ENCODE peak calls at places on chromosomes 7 and 10, in five cellular contexts. T is stomach, K is sigmoid colon, X is heart left ventricle, F is tibial nerve. C is an unnamed sample. For H3K27me3, the result is how much of the 10 kb centered on the place peaks cover.

GRCh38 chr10:24383681-24384106 is 174.8 kb downstream of the KIAA1217 start:
- DNase-seq in K (peak), F (peak), X (peak), T (peak), C (peak)

GRCh38 chr10:93384006-93384405 is 98.1 kb downstream of the MYOF start:
- DNase-seq in K (no peak), T (no peak), F (no peak), X (no peak), C (no peak)

GRCh38 chr7:78850093-78850740 is 603.2 kb downstream of the MAGI2 start:
- DNase-seq in T (no peak), K (no peak), F (no peak), X (no peak), C (no peak)

GRCh38 chr10:69676301-69676700 is 46.3 kb downstream of the FAM241B start:
- DNase-seq in K (no peak), F (no peak), T (no peak), X (no peak), C (no peak)

GRCh38 chr7:143459359-143459758 is 16.1 kb downstream of the TAS2R60 start:
- DNase-seq in F (no peak), K (no peak), T (no peak), X (no peak), C (no peak)

GRCh38 chr7:11478873-11479272 is 353.1 kb downstream of the THSD7A start:
- DNase-seq in F (no peak), K (no peak), T (no peak), X (no peak), C (no peak)

GRCh38 chr7:121395494-121395960 is 581 bp downstream of the FAM3C start:
- DNase-seq in K (no peak), X (no peak), T (peak), F (no peak), C (peak)

GRCh38 chr10:28179490-28180099 is 123.3 kb downstream of the MPP7 start:
- DNase-seq in F (no peak), K (no peak), T (no peak), X (no peak), C (peak)

GRCh38 chr10:34081347-34081743 is 733.8 kb downstream of the PARD3 start:
- DNase-seq in X (no peak), K (no peak), T (no peak), F (no peak), C (no peak)

GRCh38 chr10:127563718-127564553 is 14.8 kb downstream of the NPS start:
- DNase-seq in K (no peak), X (no peak), F (no peak), T (no peak), C (peak)

GRCh38 chr10:29329420-29329819 is 40.5 kb downstream of the LYZL1 start:
- DNase-seq in T (no peak), F (no peak), K (no peak), X (no peak), C (no peak)

GRCh38 chr7:129828989-129829676 is 123.6 kb downstream of the UBE2H start:
- DNase-seq in F (no peak), K (no peak), X (no peak), T (no peak), C (no peak)

GRCh38 chr10:30351502-30351901 is 2.4 kb upstream of the MTPAP start:
- DNase-seq in F (no peak), T (no peak), X (no peak), K (no peak), C (no peak)

GRCh38 chr7:50812847-50813475 is 30.3 kb upstream of the GRB10 start:
- DNase-seq in X (peak), T (peak), F (peak), K (peak), C (peak)

GRCh38 chr10:100984670-100985177 is 2.6 kb downstream of the MRPL43 start:
- DNase-seq in F (no peak), X (no peak), K (peak), T (no peak), C (no peak)

GRCh38 chr7:55641273-55641691 is 69.0 kb upstream of the VOPP1 start:
- DNase-seq in T (peak), F (no peak), X (no peak), K (peak), C (peak)

DNA sequence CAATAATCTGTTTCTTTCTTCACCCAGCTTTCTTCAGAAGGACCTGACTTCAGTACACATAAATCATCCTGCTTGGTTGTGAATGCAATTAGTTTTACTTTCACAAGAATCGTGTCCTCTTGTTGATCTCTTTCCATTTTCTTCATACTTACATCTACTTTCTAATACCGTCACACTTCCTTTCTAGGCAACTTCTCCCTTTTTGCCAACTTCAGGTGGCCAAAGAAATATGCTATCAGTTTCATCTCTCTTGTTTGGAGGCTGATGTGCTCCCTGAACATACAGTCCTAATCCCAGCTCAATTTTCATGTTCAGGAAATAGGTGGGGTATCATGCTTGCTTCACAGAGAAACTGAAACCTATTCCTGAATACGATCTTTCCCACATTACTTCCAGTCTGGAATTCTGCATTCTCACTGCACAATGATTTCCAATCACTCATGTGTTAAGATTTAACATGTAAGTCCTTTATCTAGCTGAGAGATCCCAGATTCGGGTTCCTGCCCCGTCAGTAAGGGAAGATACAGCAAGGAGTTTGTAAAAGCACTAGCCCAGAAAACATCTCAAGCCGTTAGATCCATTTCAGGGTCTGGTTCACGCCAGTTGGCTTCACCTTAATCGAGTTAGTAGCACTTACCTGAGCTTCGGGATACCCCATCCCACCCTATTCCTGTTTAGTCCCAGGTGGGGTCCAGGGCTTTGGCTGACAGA is 994 bp downstream of the SLC25A28 start:
- DNase-seq in X (no peak), F (no peak), T (no peak), K (no peak), C (no peak)
- TF ChIP-seq POLR2A in X (no peak), F (no peak), T (no peak), K (no peak), C (no peak)

GRCh38 chr10:71210031-71210871 is 2.1 kb upstream of the UNC5B start:
- DNase-seq in F (no peak), X (no peak), K (no peak), T (peak), C (no peak)

GRCh38 chr10:71211053-71211452 is 1.3 kb upstream of the UNC5B start:
- DNase-seq in F (no peak), X (no peak), K (no peak), T (peak), C (no peak)

GRCh38 chr10:71211759-71212248 is 566 bp upstream of the UNC5B start:
- DNase-seq in X (no peak), T (no peak), K (no peak), F (no peak), C (no peak)

GRCh38 chr10:71207578-71207977 is 4.8 kb upstream of the UNC5B start:
- DNase-seq in X (no peak), T (no peak), F (no peak), K (no peak), C (no peak)

GRCh38 chr10:71209324-71210030 is 2.9 kb upstream of the UNC5B start:
- DNase-seq in T (peak), K (no peak), X (no peak), F (no peak), C (no peak)
- H3K27me3 ChIP-seq in T (under half), K (under half), X (under half), F (under half), C (under half)

GRCh38 chr10:52486840-52487611 is 172.9 kb downstream of the DKK1 start:
- DNase-seq in X (no peak), K (no peak), F (no peak), T (no peak), C (no peak)

GRCh38 chr10:52484426-52485065 is 170.5 kb downstream of the DKK1 start:
- DNase-seq in X (no peak), F (no peak), T (no peak), K (no peak), C (no peak)

GRCh38 chr10:52491246-52492000 is 177.3 kb downstream of the DKK1 start:
- DNase-seq in K (no peak), X (no peak), T (no peak), F (no peak), C (no peak)

GRCh38 chr10:52485486-52485885 is 171.4 kb downstream of the DKK1 start:
- DNase-seq in K (no peak), T (no peak), X (no peak), F (no peak), C (no peak)

DNA sequence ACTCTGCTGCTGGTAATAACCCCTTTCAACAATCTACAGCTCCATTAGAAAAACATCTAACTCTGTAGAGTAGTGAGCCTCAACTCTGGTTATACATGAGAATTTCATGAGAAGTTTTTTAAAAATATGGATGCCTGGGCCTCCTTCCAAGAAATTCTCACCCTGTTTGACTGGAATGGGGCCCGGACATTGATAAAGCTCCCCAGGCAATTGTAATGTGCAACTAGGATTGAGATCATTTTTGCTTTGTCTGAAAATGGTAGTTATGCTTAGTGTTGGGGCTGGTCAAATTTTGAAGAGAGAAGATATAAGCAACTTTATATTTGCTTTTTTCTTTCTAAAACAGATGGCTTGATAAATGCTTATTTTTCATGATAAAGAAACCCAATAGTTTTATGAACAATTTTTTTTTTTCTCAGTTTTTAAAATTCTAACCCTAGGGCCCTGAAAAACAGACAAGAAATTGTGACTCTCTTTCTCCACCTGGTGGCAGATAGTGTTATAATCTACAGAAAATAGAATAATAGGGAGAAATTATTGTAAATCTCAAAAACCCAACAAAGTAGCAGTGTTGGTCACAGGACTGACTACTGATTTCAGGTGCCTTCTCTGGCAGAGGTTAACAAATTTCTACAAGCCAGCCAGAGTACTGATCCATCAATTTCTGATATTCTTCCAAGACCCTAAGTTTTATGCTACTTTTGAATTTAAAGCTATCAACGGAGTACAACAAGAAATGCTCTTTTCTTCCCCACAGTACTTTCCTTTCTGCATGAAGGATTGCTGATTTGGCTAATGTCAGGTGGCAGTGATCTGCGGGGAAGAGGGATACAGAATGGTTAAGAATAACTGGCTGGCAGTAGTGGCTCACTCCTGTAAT is 174.8 kb downstream of the DKK1 start:
- DNase-seq in X (no peak), T (no peak), K (no peak), F (no peak), C (no peak)
- H3K27ac ChIP-seq in X (no peak), T (no peak), K (no peak), F (no peak), C (no peak)

GRCh38 chr7:88689821-88690220 is 69.7 kb upstream of the ZNF804B start:
- DNase-seq in T (no peak), K (no peak), F (no peak), X (no peak), C (no peak)

GRCh38 chr7:88692493-88692892 is 67.0 kb upstream of the ZNF804B start:
- DNase-seq in X (no peak), T (no peak), K (no peak), F (no peak), C (no peak)

GRCh38 chr7:88688222-88688621 is 71.3 kb upstream of the ZNF804B start:
- DNase-seq in K (no peak), F (no peak), X (no peak), T (no peak), C (no peak)

GRCh38 chr7:88694207-88694606 is 65.3 kb upstream of the ZNF804B start:
- DNase-seq in K (no peak), T (no peak), F (no peak), X (no peak), C (no peak)

DNA sequence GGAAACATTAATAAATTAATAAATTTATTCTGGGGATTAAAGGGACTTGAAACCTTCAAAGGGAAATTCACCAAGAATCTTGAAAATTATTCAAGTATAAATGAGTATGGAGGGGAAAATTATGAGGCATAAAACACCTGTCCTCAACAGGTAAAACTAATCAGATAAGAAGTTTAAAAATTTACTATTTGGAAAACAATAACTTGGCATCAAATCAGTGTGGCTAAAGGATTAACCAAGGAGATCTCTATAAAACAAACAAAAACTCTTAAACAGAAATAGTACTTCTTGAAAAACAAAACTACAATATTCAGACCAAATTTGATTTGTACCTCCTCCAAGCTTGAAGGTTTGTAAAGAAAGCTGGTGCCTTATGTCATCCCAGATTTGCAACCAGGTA is 66.4 kb upstream of the ZNF804B start:
- DNase-seq in F (no peak), K (no peak), X (no peak), T (no peak), C (no peak)
- TF ChIP-seq POLR2A in F (no peak), K (no peak), X (no peak), T (no peak), C (no peak)

DNA sequence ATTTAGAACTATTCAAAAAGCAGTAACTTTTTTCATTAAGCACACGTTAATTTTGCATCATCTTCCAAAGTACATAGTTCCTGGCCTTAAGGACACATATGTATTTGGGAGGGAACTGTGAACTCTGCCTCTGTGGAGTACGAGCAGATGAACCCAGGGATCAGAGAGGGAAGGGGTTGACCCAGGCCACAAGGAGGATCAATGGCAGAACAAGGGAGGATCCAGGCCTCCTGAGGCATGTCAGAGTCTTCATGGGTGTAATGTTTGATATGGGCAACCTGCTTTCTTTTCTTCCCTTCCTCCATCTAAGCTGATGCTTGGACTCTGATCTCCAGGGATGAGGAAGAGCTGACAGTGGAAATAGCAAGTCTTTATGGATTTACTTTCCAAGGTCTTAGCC is 164.0 kb downstream of the SH2D4B start:
- DNase-seq in T (no peak), F (no peak), K (no peak), X (no peak), C (no peak)
- H3K27me3 ChIP-seq in T (under half), F (under half), K (under half), X (under half), C (under half)

GRCh38 chr7:98354052-98354451 is 46.8 kb downstream of the BAIAP2L1 start:
- DNase-seq in K (no peak), T (no peak), F (no peak), X (no peak), C (no peak)

GRCh38 chr7:98351136-98351535 is 49.8 kb downstream of the BAIAP2L1 start:
- DNase-seq in K (no peak), F (no peak), X (no peak), T (no peak), C (no peak)

GRCh38 chr7:98354511-98355249 is 46.2 kb downstream of the BAIAP2L1 start:
- DNase-seq in X (peak), T (peak), F (no peak), K (no peak), C (no peak)

GRCh38 chr7:98355250-98355538 is 45.7 kb downstream of the BAIAP2L1 start:
- DNase-seq in F (no peak), T (no peak), K (no peak), X (no peak), C (no peak)

DNA sequence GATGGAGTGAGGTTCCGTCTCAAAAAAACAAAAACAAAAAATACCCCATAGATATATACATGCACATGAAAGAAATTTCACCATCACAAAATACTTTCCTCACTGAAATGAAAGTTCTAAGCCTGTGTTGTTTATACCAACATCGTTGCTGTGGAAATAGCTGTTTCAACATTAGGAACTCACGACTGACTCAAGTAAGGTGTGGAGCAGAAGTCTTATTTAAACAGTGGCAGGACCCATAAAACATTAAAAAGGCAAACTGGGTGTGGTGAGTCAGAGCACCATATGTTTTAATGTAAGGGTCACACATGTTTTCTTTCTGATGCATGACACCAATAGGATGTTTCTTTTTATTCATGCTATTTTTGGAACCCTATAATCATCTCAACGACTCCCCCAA is 48.3 kb downstream of the BAIAP2L1 start:
- DNase-seq in T (no peak), F (no peak), K (no peak), X (no peak), C (no peak)
- H3K27ac ChIP-seq in T (peak), F (no peak), K (no peak), X (no peak), C (no peak)

GRCh38 chr10:4828005-4828404 is 2.0 kb downstream of the AKR1E2 start:
- DNase-seq in T (no peak), X (no peak), K (no peak), F (no peak), C (no peak)

GRCh38 chr10:4825868-4826787 is at the start of gene AKR1E2:
- DNase-seq in T (peak), X (peak), K (peak), F (peak), C (peak)

GRCh38 chr10:4825456-4825867 is 545 bp upstream of the AKR1E2 start:
- DNase-seq in T (no peak), F (no peak), K (no peak), X (no peak), C (no peak)

GRCh38 chr10:4824791-4825310 is 1.2 kb upstream of the AKR1E2 start:
- DNase-seq in F (no peak), X (no peak), T (no peak), K (no peak), C (no peak)

GRCh38 chr10:4826788-4827324 is 849 bp downstream of the AKR1E2 start:
- DNase-seq in T (no peak), X (no peak), F (no peak), K (no peak), C (no peak)
- TF ChIP-seq POLR2A in T (no peak), X (no peak), F (no peak), K (no peak), C (no peak)

GRCh38 chr10:102394079-102394800 is 1.3 kb upstream of the NFKB2 start:
- DNase-seq in F (peak), X (peak), T (peak), K (peak), C (peak)
- H3K27me3 ChIP-seq in F (under half), X (under half), T (under half), K (under half), C (under half)

GRCh38 chr10:16436758-16437539 is at the start of gene PTER:
- DNase-seq in X (peak), T (peak), K (peak), F (peak), C (peak)
- H3K27ac ChIP-seq in X (peak), T (peak), K (peak), F (peak), C (no peak)

GRCh38 chr10:96832721-96833219 is 672 bp downstream of the LCOR start:
- DNase-seq in X (peak), K (peak), F (peak), T (peak), C (peak)
- TF ChIP-seq POLR2A in X (no peak), K (no peak), F (peak), T (no peak), C (no peak)

C was measured in testis.